ENCODE peak calls at places on chromosomes 3 and 15, in seven cellular contexts. V is cardiac muscle cell; I is right cardiac atrium; P is H9; Y is suprapubic skin; D is osteoblast; C is naive thymus-derived CD4-positive, alpha-beta T cell. J is an unnamed sample.

GRCh38 chr15:67146875-67147381 is 81.5 kb downstream of the SMAD3 start:
- DNase-seq in D (peak), Y (no peak), C (peak), P (no peak), I (peak), V (no peak), J (no peak)

GRCh38 chr3:182508896-182509295 is 284.4 kb upstream of the ATP11B start:
- DNase-seq in C (no peak), V (no peak), I (no peak), D (no peak), Y (no peak), P (no peak), J (no peak)

GRCh38 chr15:90203922-90204321 is 2.8 kb downstream of the SEMA4B start:
- DNase-seq in D (peak), V (no peak), P (no peak), C (no peak), Y (no peak), I (peak), J (no peak)

GRCh38 chr3:24683511-24684384 is 189.1 kb upstream of the THRB start:
- DNase-seq in P (no peak), C (no peak), D (no peak), I (no peak), V (peak), Y (no peak), J (no peak)

GRCh38 chr15:29040367-29040745 is 154.6 kb downstream of the APBA2 start:
- DNase-seq in D (no peak), I (no peak), C (no peak), P (no peak), V (no peak), Y (no peak), J (no peak)

GRCh38 chr3:174618368-174618767 is 240.8 kb upstream of the NAALADL2 start:
- DNase-seq in I (no peak), V (no peak), C (no peak), D (no peak), Y (no peak), P (no peak), J (no peak)

GRCh38 chr3:11668243-11669232 is 24.8 kb upstream of the VGLL4 start:
- DNase-seq in V (no peak), P (no peak), D (peak), Y (no peak), C (no peak), I (no peak), J (no peak)

GRCh38 chr3:70247955-70248354 is 64.5 kb downstream of the MDFIC2 start:
- DNase-seq in V (no peak), Y (no peak), P (no peak), D (no peak), C (no peak), I (no peak), J (no peak)

GRCh38 chr3:119428538-119428937 is 34.9 kb downstream of the TMEM39A start:
- DNase-seq in D (no peak), C (no peak), Y (no peak), V (no peak), P (peak), I (no peak), J (no peak)

GRCh38 chr15:85545185-85545584 is 164.8 kb downstream of the AKAP13 start:
- DNase-seq in Y (no peak), C (no peak), V (no peak), D (no peak), P (no peak), I (no peak), J (no peak)

GRCh38 chr3:53083496-53083895 is 37.6 kb upstream of the SFMBT1 start:
- DNase-seq in Y (no peak), V (no peak), C (no peak), D (peak), I (peak), P (peak), J (peak)

GRCh38 chr15:40932146-40932545 is 3.0 kb downstream of the DLL4 start:
- DNase-seq in P (no peak), D (peak), Y (no peak), I (peak), C (no peak), V (no peak), J (no peak)

GRCh38 chr3:178084938-178085816 is 451.1 kb upstream of the KCNMB2 start:
- DNase-seq in Y (peak), C (peak), I (peak), P (peak), V (peak), D (peak), J (peak)

GRCh38 chr3:194877311-194878119 is 191.8 kb downstream of the FAM43A start:
- DNase-seq in I (no peak), Y (no peak), C (no peak), P (peak), D (peak), V (no peak), J (no peak)

GRCh38 chr15:60961541-60961940 is 267.6 kb downstream of the RORA start:
- DNase-seq in P (no peak), D (no peak), I (no peak), Y (no peak), C (no peak), V (no peak), J (no peak)

GRCh38 chr3:119309591-119309990 is 15.4 kb downstream of the ARHGAP31 start:
- DNase-seq in C (no peak), D (no peak), Y (no peak), P (no peak), V (no peak), I (no peak), J (no peak)

GRCh38 chr3:152352559-152352958 is 83.8 kb downstream of the MBNL1 start:
- DNase-seq in Y (no peak), D (no peak), P (no peak), C (no peak), I (no peak), V (no peak), J (no peak)
- H3K27ac ChIP-seq in Y (no peak), D (peak), P (no peak), C (no peak), I (no peak), V (no peak), J (no peak)

GRCh38 chr3:105822171-105823123 is 46.4 kb downstream of the CBLB start:
- DNase-seq in Y (no peak), C (no peak), P (no peak), V (peak), I (no peak), D (no peak), J (no peak)
- H3K27ac ChIP-seq in Y (no peak), C (no peak), P (no peak), V (peak), I (peak), D (peak), J (peak)

GRCh38 chr3:48686538-48687219 is 964 bp upstream of the NCKIPSD start:
- DNase-seq in I (no peak), D (peak), C (no peak), Y (no peak), V (no peak), P (no peak), J (no peak)
- H3K27ac ChIP-seq in I (no peak), D (no peak), C (peak), Y (no peak), V (peak), P (no peak), J (peak)

GRCh38 chr3:149532463-149533180 is 58.1 kb downstream of the TM4SF4 start:
- DNase-seq in C (no peak), Y (no peak), I (no peak), P (no peak), V (no peak), D (no peak), J (peak)

GRCh38 chr3:149536429-149536828 is 61.9 kb downstream of the TM4SF4 start:
- DNase-seq in Y (peak), P (peak), D (no peak), V (peak), C (no peak), I (peak), J (no peak)

GRCh38 chr3:149535395-149535685 is 60.8 kb downstream of the TM4SF4 start:
- DNase-seq in C (no peak), D (no peak), P (no peak), V (no peak), Y (no peak), I (no peak), J (no peak)

GRCh38 chr3:149534671-149535394 is 60.3 kb downstream of the TM4SF4 start:
- DNase-seq in Y (no peak), C (no peak), I (no peak), P (no peak), V (peak), D (no peak), J (peak)

DNA sequence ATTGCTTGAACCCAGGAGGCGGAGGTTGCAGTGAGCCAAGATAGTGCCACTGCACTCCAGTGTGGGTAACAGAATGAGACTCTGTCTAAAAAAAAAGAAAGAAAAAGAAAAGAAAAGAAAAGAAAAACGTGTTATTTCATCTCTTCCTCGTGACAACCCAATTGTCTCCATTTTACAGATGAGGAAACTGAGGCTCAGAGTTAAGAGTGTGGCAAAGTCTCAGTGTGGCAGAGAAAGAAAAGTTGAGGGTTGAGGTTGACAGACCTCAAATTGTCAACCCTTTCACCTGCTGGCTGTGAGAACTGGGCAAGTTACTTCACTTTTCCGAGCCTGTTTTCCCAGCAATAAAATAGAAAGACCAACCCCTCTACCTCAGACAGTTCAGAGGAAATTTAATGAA is 59.6 kb downstream of the TM4SF4 start:
- DNase-seq in P (no peak), C (no peak), I (no peak), Y (no peak), D (no peak), V (no peak), J (no peak)
- H3K27ac ChIP-seq in P (no peak), C (no peak), I (no peak), Y (peak), D (peak), V (peak), J (no peak)

DNA sequence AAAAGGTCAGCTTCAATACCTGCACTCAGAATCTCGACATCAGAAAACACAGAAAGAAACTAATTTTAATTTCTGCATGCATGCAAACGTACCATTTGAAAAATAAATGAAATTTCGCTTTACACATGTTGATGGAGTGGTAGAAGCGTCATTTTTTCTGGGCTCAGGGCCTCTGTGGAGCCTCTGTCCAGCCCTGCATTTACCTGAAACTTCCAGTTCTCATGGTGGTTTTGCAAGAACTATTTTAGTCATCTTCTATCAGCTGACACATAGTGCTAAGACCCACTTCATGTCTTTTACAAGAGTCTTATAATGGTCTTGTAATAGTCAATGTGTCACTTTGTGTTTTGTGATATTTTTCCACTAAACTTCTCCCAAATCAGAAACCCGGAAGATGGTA is 5.3 kb downstream of the KY start:
- DNase-seq in D (no peak), Y (no peak), P (no peak), I (no peak), C (no peak), V (no peak), J (no peak)
- H3K27ac ChIP-seq in D (no peak), Y (no peak), P (no peak), I (no peak), C (no peak), V (no peak), J (no peak)

J was measured in substantia nigra.